ENCODE peak calls at places on chromosomes 16 and 17, in seven cellular contexts. Q, L, A, K, X, W and O are unnamed samples.
A peak's percentile ranks its signal among the peaks of the same experiment; 100 is the strongest.

GRCh38 chr17:50026901-50027638 is 28.8 kb upstream of the ITGA3 start:
- DNase-seq in A (peak; percentile 81), X (peak; percentile 81), K (peak; percentile 87), L (peak; percentile 75), W (peak; percentile 74), Q (peak; percentile 98), O (peak; percentile 94)

GRCh38 chr17:16988749-16989229 is 16.9 kb upstream of the TNFRSF13B start:
- DNase-seq in Q (no peak), A (no peak), L (no peak), K (no peak), X (no peak), W (no peak), O (no peak)

GRCh38 chr16:48538746-48539484 is 71.1 kb downstream of the N4BP1 start:
- DNase-seq in K (no peak), A (no peak), X (no peak), W (peak; percentile 31), L (no peak), Q (peak; percentile 61), O (no peak)

GRCh38 chr17:57869599-57870282 is 19.9 kb upstream of the MRPS23 start:
- DNase-seq in Q (no peak), K (no peak), W (no peak), X (peak; percentile 93), L (peak; percentile 97), A (no peak), O (peak; percentile 25)

GRCh38 chr17:66942453-66943264 is 21.8 kb upstream of the CACNG4 start:
- DNase-seq in K (no peak), L (no peak), Q (no peak), X (no peak), W (peak; percentile 33), A (no peak), O (no peak)

GRCh38 chr17:27466376-27466747 is 10.1 kb downstream of the KSR1 start:
- DNase-seq in W (no peak), K (no peak), A (no peak), X (no peak), L (no peak), Q (no peak), O (peak; percentile 58)

GRCh38 chr16:30368122-30368791 is 2.0 kb downstream of the TBC1D10B start:
- DNase-seq in K (peak; percentile 37), A (no peak), X (peak; percentile 72), Q (no peak), W (no peak), L (peak; percentile 59), O (no peak)

GRCh38 chr16:74083582-74083981 is 213.0 kb upstream of the PSMD7 start:
- DNase-seq in A (no peak), Q (no peak), L (no peak), W (no peak), X (no peak), K (no peak), O (no peak)

GRCh38 chr17:37824534-37825485 is 80.0 kb upstream of the HNF1B start:
- DNase-seq in X (peak; percentile 86), L (peak; percentile 90), Q (no peak), K (no peak), W (peak; percentile 93), A (no peak), O (peak; percentile 84)

GRCh38 chr16:807345-808251 is 7.1 kb upstream of the GNG13 start:
- DNase-seq in Q (peak; percentile 89), X (peak; percentile 92), W (peak; percentile 94), A (peak; percentile 87), K (peak; percentile 89), L (peak; percentile 86), O (peak; percentile 96)

GRCh38 chr17:81120149-81120484 is 45.2 kb upstream of the PVALEF start:
- DNase-seq in K (peak; percentile 47), X (no peak), W (no peak), L (no peak), Q (no peak), A (no peak), O (no peak)
- H2AK5ac ChIP-seq in K (no peak overlapping the region), X (no peak overlapping the region), W (no peak overlapping the region), L (no peak overlapping the region), Q (no peak overlapping the region), A (peak overlapping the region; percentile 66), O (no peak overlapping the region)

GRCh38 chr16:11554054-11554453 is 32.7 kb downstream of the LITAF start:
- DNase-seq in K (no peak), X (no peak), W (no peak), A (no peak), L (no peak), Q (no peak), O (no peak)

GRCh38 chr16:11550651-11551498 is 35.8 kb downstream of the LITAF start:
- DNase-seq in Q (no peak), K (peak; percentile 63), L (no peak), A (no peak), W (no peak), X (no peak), O (no peak)

GRCh38 chr16:11551842-11552241 is 34.9 kb downstream of the LITAF start:
- DNase-seq in X (no peak), A (no peak), K (no peak), Q (no peak), W (no peak), L (no peak), O (no peak)

GRCh38 chr16:11553371-11553770 is 33.3 kb downstream of the LITAF start:
- DNase-seq in X (no peak), K (no peak), A (no peak), Q (no peak), W (no peak), L (no peak), O (no peak)

GRCh38 chr16:11552445-11552844 is 34.3 kb downstream of the LITAF start:
- DNase-seq in A (no peak), Q (no peak), X (no peak), W (no peak), L (no peak), K (no peak), O (no peak)
- H2AK5ac ChIP-seq in A (no peak overlapping the region), Q (no peak overlapping the region), X (no peak overlapping the region), W (no peak overlapping the region), L (no peak overlapping the region), K (no peak overlapping the region), O (no peak overlapping the region)

DNA sequence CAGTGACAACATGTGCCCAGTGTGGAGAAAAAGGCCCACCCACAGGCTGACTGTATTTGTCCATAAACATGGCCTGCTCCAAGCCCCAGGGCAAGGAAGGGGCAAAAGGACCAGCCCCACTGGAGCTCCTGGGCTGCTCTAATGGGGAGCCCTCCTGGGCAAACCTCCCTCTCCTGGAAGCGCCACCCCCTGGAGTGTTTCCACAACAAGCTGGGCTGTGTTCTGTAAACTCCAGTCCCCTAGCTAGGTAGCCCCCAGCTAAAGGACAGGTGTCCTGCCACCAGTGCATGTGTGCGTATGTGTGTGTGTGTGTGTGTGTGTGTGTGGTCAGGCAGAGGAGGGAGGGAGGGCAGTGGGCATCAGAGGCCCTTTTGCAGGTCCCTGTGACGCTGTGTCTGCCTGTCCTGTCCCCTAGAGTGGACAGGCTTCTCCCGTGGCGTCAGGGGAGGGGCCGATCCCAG is 11.3 kb upstream of the STAC2 start:
- DNase-seq in K (no peak), Q (no peak), L (no peak), A (no peak), W (no peak), X (no peak), O (no peak)
- H2AK5ac ChIP-seq in K (no peak overlapping the region), Q (no peak overlapping the region), L (no peak overlapping the region), A (peak overlapping the region; percentile 66), W (no peak overlapping the region), X (no peak overlapping the region), O (no peak overlapping the region)

GRCh38 chr17:42725143-42725542 is 19.7 kb downstream of the EZH1 start:
- DNase-seq in A (no peak), L (no peak), X (no peak), W (no peak), K (no peak), Q (no peak), O (no peak)

GRCh38 chr17:42720996-42721583 is 23.8 kb downstream of the EZH1 start:
- DNase-seq in W (peak; percentile 67), X (peak; percentile 73), A (peak; percentile 33), L (peak; percentile 71), Q (no peak), K (peak; percentile 89), O (no peak)

DNA sequence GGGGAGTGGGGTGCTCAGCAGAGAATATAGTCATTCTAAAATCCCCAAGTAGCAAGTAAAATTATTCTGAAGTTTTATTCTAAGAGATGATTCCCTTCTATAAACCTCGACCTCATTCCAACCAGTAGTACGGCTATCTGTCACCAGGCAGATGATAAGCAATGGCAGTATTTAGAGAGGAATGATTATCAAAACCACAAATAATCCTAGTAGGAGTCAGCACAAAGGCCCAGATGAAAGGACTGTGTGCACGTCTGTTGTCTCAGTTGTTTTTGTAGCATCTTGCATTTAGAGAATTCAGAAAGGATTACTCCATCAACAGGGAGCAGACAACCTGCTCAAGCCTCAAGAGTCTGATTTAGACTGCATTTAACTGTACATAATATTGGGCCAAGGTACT is 21.2 kb downstream of the EZH1 start:
- DNase-seq in W (no peak), K (no peak), Q (no peak), L (no peak), X (no peak), A (no peak), O (no peak)
- H2AK5ac ChIP-seq in W (no peak overlapping the region), K (no peak overlapping the region), Q (no peak overlapping the region), L (no peak overlapping the region), X (no peak overlapping the region), A (no peak overlapping the region), O (no peak overlapping the region)

GRCh38 chr17:71885662-71886061 is 235.2 kb upstream of the SOX9 start:
- DNase-seq in A (no peak), L (no peak), Q (no peak), K (no peak), X (no peak), W (no peak), O (no peak)
- H2AK5ac ChIP-seq in A (no peak overlapping the region), L (no peak overlapping the region), Q (no peak overlapping the region), K (no peak overlapping the region), X (no peak overlapping the region), W (no peak overlapping the region), O (no peak overlapping the region)

DNA sequence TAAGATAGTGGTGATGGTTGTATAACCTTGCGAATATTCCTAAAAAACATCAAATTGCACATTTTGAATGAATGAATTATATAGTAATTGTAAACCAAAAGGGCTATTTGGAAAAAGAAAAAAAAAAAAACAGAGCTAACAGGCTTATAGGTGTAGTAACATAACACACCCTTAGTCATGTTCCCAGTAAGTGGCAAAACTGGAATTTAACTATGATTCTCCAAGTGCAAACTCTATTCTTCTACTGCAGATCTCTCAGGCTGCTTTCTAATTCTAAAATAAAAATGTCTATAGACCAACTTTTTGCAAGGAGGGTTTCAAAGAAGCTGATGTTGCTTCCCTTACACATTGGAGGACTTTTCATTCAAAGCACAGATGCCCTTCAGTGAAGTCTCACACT is 293.2 kb upstream of the MON1B start:
- DNase-seq in X (no peak), K (peak; percentile 40), L (no peak), Q (no peak), A (no peak), W (no peak), O (no peak)
- H2AK5ac ChIP-seq in X (no peak overlapping the region), K (no peak overlapping the region), L (no peak overlapping the region), Q (no peak overlapping the region), A (no peak overlapping the region), W (no peak overlapping the region), O (no peak overlapping the region)